ENCODE peak calls at places on chromosomes 11 and 22, in four cellular contexts. One of them, this sample, is unnamed.

GRCh38 chr11:1120532-1121342 is 37.0 kb upstream of the MUC5AC start:
- DNase-seq in HL-60: no peak
- DNase-seq in GM12891: no peak
- DNase-seq in GM12878: no peak
- DNase-seq in this sample: no peak

GRCh38 chr22:30325724-30326703 is 727 bp downstream of the TBC1D10A start:
- DNase-seq in GM12878: no peak
- DNase-seq in HL-60: peak; percentile 18
- DNase-seq in GM12891: peak; percentile 51
- DNase-seq in this sample: peak; percentile 80

GRCh38 chr11:73597340-73597955 is 464 bp downstream of the FAM168A start:
- DNase-seq in GM12891: no peak
- DNase-seq in GM12878: no peak
- DNase-seq in HL-60: peak; percentile 10
- DNase-seq in this sample: no peak

GRCh38 chr11:102551188-102551781 is 20.7 kb upstream of the MMP7 start:
- DNase-seq in HL-60: no peak
- DNase-seq in GM12878: no peak
- DNase-seq in GM12891: no peak
- DNase-seq in this sample: no peak

GRCh38 chr22:48644997-48645396 is 1182.7 kb downstream of the BRD1 start:
- DNase-seq in GM12878: no peak
- DNase-seq in GM12891: no peak
- DNase-seq in HL-60: no peak
- DNase-seq in this sample: no peak

GRCh38 chr11:35518766-35519165 is 6.7 kb downstream of the PAMR1 start:
- DNase-seq in HL-60: no peak
- DNase-seq in GM12878: no peak
- DNase-seq in GM12891: no peak
- DNase-seq in this sample: no peak

GRCh38 chr11:128705124-128705920 is 11.4 kb downstream of the FLI1 start:
- DNase-seq in GM12878: no peak
- DNase-seq in HL-60: no peak
- DNase-seq in GM12891: no peak
- DNase-seq in this sample: no peak

GRCh38 chr11:12786891-12787290 is 112.7 kb downstream of the TEAD1 start:
- DNase-seq in HL-60: no peak
- DNase-seq in GM12891: no peak
- DNase-seq in GM12878: no peak
- DNase-seq in this sample: no peak

GRCh38 chr11:134503104-134503503 is 91.1 kb upstream of the B3GAT1 start:
- DNase-seq in GM12878: no peak
- DNase-seq in HL-60: no peak
- DNase-seq in GM12891: no peak
- DNase-seq in this sample: no peak

GRCh38 chr11:120186799-120187591 is 23.8 kb upstream of the OAF start:
- DNase-seq in GM12891: no peak
- DNase-seq in HL-60: no peak
- DNase-seq in GM12878: peak; percentile 50
- DNase-seq in this sample: no peak

GRCh38 chr22:44664149-44664548 is 37.9 kb upstream of the PRR5 start:
- DNase-seq in GM12878: no peak
- DNase-seq in GM12891: no peak
- DNase-seq in HL-60: peak; percentile 43
- DNase-seq in this sample: no peak

GRCh38 chr11:32529994-32530588 is 53.5 kb upstream of the EIF3M start:
- DNase-seq in HL-60: no peak
- DNase-seq in GM12891: peak; percentile 35
- DNase-seq in GM12878: peak; percentile 59
- DNase-seq in this sample: no peak

GRCh38 chr22:19942886-19943664 is 1.5 kb upstream of the TXNRD2 start:
- DNase-seq in GM12878: no peak
- DNase-seq in GM12891: no peak
- DNase-seq in HL-60: peak; percentile 30
- DNase-seq in this sample: no peak

GRCh38 chr11:97850726-97851125 is 1170.0 kb upstream of the CNTN5 start:
- DNase-seq in GM12878: no peak
- DNase-seq in HL-60: no peak
- DNase-seq in GM12891: no peak
- DNase-seq in this sample: no peak
- TF ChIP-seq SPI1 in GM12878: no peak
- TF ChIP-seq SPI1 in HL-60: no peak
- TF ChIP-seq SPI1 in GM12891: no peak
- TF ChIP-seq SPI1 in this sample: no peak

GRCh38 chr22:42892571-42893316 is 35.7 kb upstream of the ARFGAP3 start:
- DNase-seq in GM12891: no peak
- DNase-seq in HL-60: peak; percentile 15
- DNase-seq in GM12878: no peak
- DNase-seq in this sample: no peak
- TF ChIP-seq SPI1 in GM12891: no peak
- TF ChIP-seq SPI1 in HL-60: peak; percentile 63
- TF ChIP-seq SPI1 in GM12878: peak; percentile 21
- TF ChIP-seq SPI1 in this sample: no peak

GRCh38 chr11:66541892-66542291 is 4.0 kb downstream of the ZDHHC24 start:
- DNase-seq in HL-60: no peak
- DNase-seq in GM12891: no peak
- DNase-seq in GM12878: no peak
- DNase-seq in this sample: no peak

GRCh38 chr11:66545701-66546367 is at the start of gene ZDHHC24:
- DNase-seq in GM12891: peak; percentile 97
- DNase-seq in HL-60: peak; percentile 92
- DNase-seq in GM12878: peak; percentile 81
- DNase-seq in this sample: peak; percentile 97

GRCh38 chr11:66543263-66544107 is 2.4 kb downstream of the ZDHHC24 start:
- DNase-seq in HL-60: no peak
- DNase-seq in GM12878: peak; percentile 38
- DNase-seq in GM12891: peak; percentile 73
- DNase-seq in this sample: no peak

GRCh38 chr11:66539526-66539925 is 6.3 kb downstream of the ZDHHC24 start:
- DNase-seq in GM12878: no peak
- DNase-seq in GM12891: no peak
- DNase-seq in HL-60: no peak
- DNase-seq in this sample: no peak

GRCh38 chr11:66542362-66542761 is 3.5 kb downstream of the ZDHHC24 start:
- DNase-seq in GM12878: no peak
- DNase-seq in HL-60: no peak
- DNase-seq in GM12891: no peak
- DNase-seq in this sample: no peak
- TF ChIP-seq SPI1 in GM12878: no peak
- TF ChIP-seq SPI1 in HL-60: no peak
- TF ChIP-seq SPI1 in GM12891: no peak
- TF ChIP-seq SPI1 in this sample: no peak

GRCh38 chr11:8871283-8871775 is 39.7 kb upstream of the AKIP1 start:
- DNase-seq in GM12891: no peak
- DNase-seq in HL-60: no peak
- DNase-seq in GM12878: no peak
- DNase-seq in this sample: no peak
- TF ChIP-seq SPI1 in GM12891: no peak
- TF ChIP-seq SPI1 in HL-60: no peak
- TF ChIP-seq SPI1 in GM12878: no peak
- TF ChIP-seq SPI1 in this sample: no peak

DNA sequence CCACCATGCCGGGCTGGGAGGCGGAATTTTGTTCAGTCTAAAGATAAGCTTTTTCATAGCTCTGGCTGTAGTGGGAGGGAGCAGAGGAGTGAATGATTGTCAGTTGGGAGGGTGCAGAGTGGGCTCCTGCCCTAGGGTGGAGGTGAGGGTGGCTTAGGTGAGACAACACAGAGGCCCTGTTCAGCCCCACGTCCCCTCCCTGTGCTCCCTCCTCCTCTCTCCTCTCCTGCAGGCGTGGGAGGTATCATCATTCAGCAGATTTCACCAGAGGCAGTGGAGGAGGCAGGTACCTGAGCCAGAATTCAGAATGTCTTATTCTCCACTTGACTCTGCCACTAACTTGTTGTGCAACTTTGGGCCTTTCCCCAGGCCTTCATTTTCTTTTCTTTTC is 1.7 kb upstream of the THRSP start:
- DNase-seq in HL-60: no peak
- DNase-seq in GM12891: no peak
- DNase-seq in GM12878: no peak
- DNase-seq in this sample: peak; percentile 57
- TF ChIP-seq SPI1 in HL-60: no peak
- TF ChIP-seq SPI1 in GM12891: no peak
- TF ChIP-seq SPI1 in GM12878: no peak
- TF ChIP-seq SPI1 in this sample: no peak

GRCh38 chr11:45538363-45538762 is 127.1 kb downstream of the CHST1 start:
- DNase-seq in GM12878: no peak
- DNase-seq in HL-60: no peak
- DNase-seq in GM12891: no peak
- DNase-seq in this sample: no peak
- TF ChIP-seq SPI1 in GM12878: no peak
- TF ChIP-seq SPI1 in HL-60: no peak
- TF ChIP-seq SPI1 in GM12891: no peak
- TF ChIP-seq SPI1 in this sample: no peak

GRCh38 chr22:45972091-45972867 is 4.7 kb downstream of the WNT7B start:
- DNase-seq in HL-60: no peak
- DNase-seq in GM12878: no peak
- DNase-seq in GM12891: no peak
- DNase-seq in this sample: no peak
- TF ChIP-seq SPI1 in HL-60: no peak
- TF ChIP-seq SPI1 in GM12878: no peak
- TF ChIP-seq SPI1 in GM12891: no peak
- TF ChIP-seq SPI1 in this sample: no peak

GRCh38 chr11:48036466-48036865 is 56.1 kb downstream of the PTPRJ start:
- DNase-seq in GM12891: no peak
- DNase-seq in GM12878: no peak
- DNase-seq in HL-60: no peak
- DNase-seq in this sample: no peak
- TF ChIP-seq SPI1 in GM12891: no peak
- TF ChIP-seq SPI1 in GM12878: no peak
- TF ChIP-seq SPI1 in HL-60: no peak
- TF ChIP-seq SPI1 in this sample: no peak

GRCh38 chr22:22556578-22556977 is 2.5 kb downstream of the PRAME start:
- DNase-seq in HL-60: no peak
- DNase-seq in GM12878: no peak
- DNase-seq in GM12891: no peak
- DNase-seq in this sample: no peak

GRCh38 chr22:22558972-22559603 is at the start of gene PRAME:
- DNase-seq in GM12878: peak; percentile 11
- DNase-seq in HL-60: peak; percentile 88
- DNase-seq in GM12891: peak; percentile 92
- DNase-seq in this sample: peak; percentile 100

GRCh38 chr22:22555596-22555995 is 3.5 kb downstream of the PRAME start:
- DNase-seq in GM12891: no peak
- DNase-seq in HL-60: no peak
- DNase-seq in GM12878: no peak
- DNase-seq in this sample: no peak

GRCh38 chr22:22558071-22558971 is 744 bp downstream of the PRAME start:
- DNase-seq in GM12878: no peak
- DNase-seq in GM12891: no peak
- DNase-seq in HL-60: no peak
- DNase-seq in this sample: peak; percentile 99

DNA sequence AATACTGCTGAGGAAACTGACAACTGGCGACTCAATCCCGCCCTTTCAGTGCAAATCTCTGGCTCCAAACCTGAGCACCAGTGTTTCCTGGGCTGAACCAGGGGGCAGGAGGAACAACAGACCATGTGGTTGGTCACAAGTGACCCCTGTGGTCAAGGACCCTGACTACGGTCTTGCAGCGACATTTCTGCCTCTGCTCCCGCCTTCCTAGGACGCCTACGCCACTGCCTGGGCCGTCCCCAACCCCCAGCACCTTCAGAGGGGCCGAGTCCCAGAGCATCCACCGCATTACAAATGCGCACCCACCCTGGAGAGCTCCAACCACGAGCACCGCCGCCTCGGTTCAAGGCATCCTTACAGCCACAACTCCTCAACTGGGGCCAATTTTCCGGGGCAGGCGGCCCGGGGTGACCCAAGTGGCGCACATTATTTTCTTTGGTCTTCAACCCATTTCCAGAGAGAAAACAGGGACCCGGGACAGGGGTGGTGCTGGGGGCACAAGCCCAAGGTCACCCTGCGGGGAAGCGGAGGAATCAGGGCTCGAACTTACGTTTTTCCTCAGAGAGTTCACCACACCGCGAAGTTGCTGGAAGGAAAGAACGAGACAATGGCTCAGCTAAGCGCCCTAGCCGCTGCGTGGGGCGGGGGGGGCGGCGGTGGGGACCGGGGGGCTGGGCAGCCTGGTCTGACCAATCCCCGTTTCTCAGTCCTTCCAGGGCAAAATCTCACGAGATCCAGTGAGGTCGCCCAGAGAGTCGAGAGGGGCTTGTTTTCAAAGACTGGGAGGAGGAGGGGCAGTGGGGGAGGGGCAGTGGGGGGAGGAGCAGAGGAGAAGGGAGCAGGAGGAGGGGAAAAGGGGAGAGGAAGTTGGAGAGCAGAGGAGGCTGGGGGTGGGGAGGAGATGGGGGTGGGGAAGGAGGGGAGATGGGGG is 1.8 kb downstream of the PRAME start:
- DNase-seq in GM12878: no peak
- DNase-seq in HL-60: no peak
- DNase-seq in GM12891: no peak
- DNase-seq in this sample: peak; percentile 99
- TF ChIP-seq SPI1 in GM12878: no peak
- TF ChIP-seq SPI1 in HL-60: no peak
- TF ChIP-seq SPI1 in GM12891: no peak
- TF ChIP-seq SPI1 in this sample: no peak

This sample was measured in K562.